ENCODE peak calls at places on chromosomes 4 and X, in nine cellular contexts. B is NCI-H1092; H is stimulated activated CD8-positive, alpha-beta memory T cell treated with anti-CD3 and anti-CD28 coated beads, Interleukin-2, amount 100 ng/mL, for 48 hours; S is HCT116; L is AG10803; T is epithelial cell of prostate; N is DMS79; X is fibroblast of the conjunctiva; O is breast epithelium. J is an unnamed sample.

GRCh38 chr4:80610845-80611244 is 275.3 kb downstream of the CFAP299 start:
- DNase-seq in L (peak; percentile 38), S (no peak), T (no peak), N (peak; percentile 81), B (no peak), X (peak; percentile 16), O (no peak), H (no peak), J (no peak)

GRCh38 chr4:185209031-185209851 is at the start of gene SNX25:
- DNase-seq in O (peak; percentile 85), H (peak; percentile 83), S (peak; percentile 54), N (peak; percentile 30), X (peak; percentile 37), T (no peak), L (peak; percentile 64), B (peak; percentile 75), J (peak; percentile 82)

GRCh38 chrX:119071381-119071780 is 1.4 kb upstream of the CT47C1 start:
- DNase-seq in X (no peak), B (no peak), O (no peak), S (no peak), H (no peak), L (no peak), N (no peak), T (no peak), J (no peak)

GRCh38 chr4:1628892-1629703 is 55.0 kb downstream of the FAM53A start:
- DNase-seq in B (peak; percentile 7), N (no peak), X (no peak), S (peak; percentile 4), O (no peak), H (peak; percentile 67), L (peak; percentile 12), T (no peak), J (no peak)

GRCh38 chr4:126627255-126627654 is 1005.5 kb upstream of the INTU start:
- DNase-seq in T (no peak), L (no peak), N (no peak), O (no peak), B (no peak), X (no peak), S (peak; percentile 8), H (no peak), J (no peak)

GRCh38 chr4:120865985-120866384 is 56.5 kb downstream of the PRDM5 start:
- DNase-seq in H (no peak), X (no peak), T (peak; percentile 2), S (no peak), L (peak; percentile 27), B (no peak), N (no peak), O (no peak), J (no peak)

GRCh38 chrX:102849396-102849795 is 87.7 kb upstream of the RAB40AL start:
- DNase-seq in S (no peak), N (no peak), H (no peak), L (no peak), T (no peak), O (no peak), B (no peak), X (no peak), J (no peak)

GRCh38 chrX:153319295-153319694 is 2.3 kb downstream of the PNMA6F start:
- DNase-seq in T (no peak), L (no peak), X (no peak), O (no peak), S (no peak), B (no peak), H (no peak), N (no peak), J (no peak)

GRCh38 chrX:17456526-17456925 is 81.5 kb downstream of the NHS start:
- DNase-seq in N (no peak), T (no peak), X (no peak), S (no peak), B (peak; percentile 86), O (no peak), H (no peak), L (no peak), J (peak; percentile 39)

GRCh38 chrX:101460669-101461068 is 24.6 kb upstream of the ARMCX4 start:
- DNase-seq in O (no peak), B (no peak), T (no peak), X (no peak), L (no peak), H (no peak), S (no peak), N (no peak), J (no peak)

GRCh38 chr4:24278693-24279092 is 305.7 kb downstream of the DHX15 start:
- DNase-seq in T (no peak), X (peak; percentile 5), L (no peak), S (no peak), H (no peak), B (no peak), N (no peak), O (no peak), J (no peak)

GRCh38 chr4:10096201-10096975 is 20.2 kb downstream of the WDR1 start:
- DNase-seq in X (peak; percentile 91), T (peak; percentile 85), S (peak; percentile 76), B (no peak), N (no peak), L (peak; percentile 87), O (no peak), H (peak; percentile 76), J (no peak)

GRCh38 chr4:55312491-55313101 is 33.4 kb upstream of the SRD5A3 start:
- DNase-seq in N (no peak), L (peak; percentile 79), B (no peak), H (peak; percentile 1), X (peak; percentile 34), S (peak; percentile 46), T (no peak), O (no peak), J (peak; percentile 8)

GRCh38 chrX:39652336-39652735 is 445.4 kb downstream of the BCOR start:
- DNase-seq in N (no peak), S (peak; percentile 6), B (peak; percentile 6), T (no peak), O (no peak), X (no peak), L (no peak), H (no peak), J (no peak)